ENCODE peak calls at places on chromosomes 7 and 10, in six cellular contexts. One of them, this sample, is unnamed.

GRCh38 chr7:70944516-70944915 is 187.4 kb upstream of the GALNT17 start:
- DNase-seq in mucosa of descending colon: no peak
- DNase-seq in endodermal cell: no peak
- DNase-seq in HepG2: no peak
- DNase-seq in neural progenitor cell: no peak
- DNase-seq in neuronal stem cell: no peak
- DNase-seq in this sample: no peak

GRCh38 chr10:6176691-6177231 is 26.0 kb upstream of the PFKFB3 start:
- DNase-seq in mucosa of descending colon: no peak
- DNase-seq in endodermal cell: no peak
- DNase-seq in HepG2: no peak
- DNase-seq in neural progenitor cell: no peak
- DNase-seq in neuronal stem cell: no peak
- DNase-seq in this sample: peak

GRCh38 chr7:74355091-74355490 is 65.9 kb downstream of the CLIP2 start:
- DNase-seq in mucosa of descending colon: no peak
- DNase-seq in endodermal cell: no peak
- DNase-seq in HepG2: peak
- DNase-seq in neural progenitor cell: no peak
- DNase-seq in neuronal stem cell: no peak
- DNase-seq in this sample: peak

GRCh38 chr10:72087969-72088878 is at the start of gene SPOCK2:
- DNase-seq in mucosa of descending colon: peak
- DNase-seq in endodermal cell: peak
- DNase-seq in HepG2: no peak
- DNase-seq in neural progenitor cell: peak
- DNase-seq in neuronal stem cell: peak
- DNase-seq in this sample: peak

GRCh38 chr10:48444266-48444665 is 137.8 kb downstream of the MAPK8 start:
- DNase-seq in mucosa of descending colon: no peak
- DNase-seq in endodermal cell: peak
- DNase-seq in HepG2: peak
- DNase-seq in neural progenitor cell: peak
- DNase-seq in neuronal stem cell: peak
- DNase-seq in this sample: peak

GRCh38 chr10:124536496-124537050 is 75.0 kb downstream of the LHPP start:
- DNase-seq in mucosa of descending colon: no peak
- DNase-seq in endodermal cell: no peak
- DNase-seq in HepG2: no peak
- DNase-seq in neural progenitor cell: peak
- DNase-seq in neuronal stem cell: no peak
- DNase-seq in this sample: no peak

GRCh38 chr7:154881526-154881925 is 121.4 kb downstream of the PAXIP1 start:
- DNase-seq in mucosa of descending colon: no peak
- DNase-seq in endodermal cell: no peak
- DNase-seq in HepG2: no peak
- DNase-seq in neural progenitor cell: no peak
- DNase-seq in neuronal stem cell: no peak
- DNase-seq in this sample: no peak

GRCh38 chr10:76558586-76558985 is 1079.0 kb downstream of the KCNMA1 start:
- DNase-seq in mucosa of descending colon: no peak
- DNase-seq in endodermal cell: no peak
- DNase-seq in HepG2: peak
- DNase-seq in neural progenitor cell: no peak
- DNase-seq in neuronal stem cell: no peak
- DNase-seq in this sample: peak

GRCh38 chr7:107251963-107252362 is 83.2 kb downstream of the HBP1 start:
- DNase-seq in mucosa of descending colon: no peak
- DNase-seq in endodermal cell: no peak
- DNase-seq in HepG2: peak
- DNase-seq in neural progenitor cell: no peak
- DNase-seq in neuronal stem cell: no peak
- DNase-seq in this sample: no peak

GRCh38 chr7:87416682-87417587 is 58.5 kb downstream of the ABCB4 start:
- DNase-seq in mucosa of descending colon: no peak
- DNase-seq in endodermal cell: peak
- DNase-seq in HepG2: peak
- DNase-seq in neural progenitor cell: peak
- DNase-seq in neuronal stem cell: peak
- DNase-seq in this sample: peak

GRCh38 chr10:110206988-110207804 is at the start of gene MXI1:
- DNase-seq in mucosa of descending colon: peak
- DNase-seq in endodermal cell: peak
- DNase-seq in HepG2: peak
- DNase-seq in neural progenitor cell: peak
- DNase-seq in neuronal stem cell: peak
- DNase-seq in this sample: peak

GRCh38 chr7:115221484-115221883 is 299.6 kb downstream of the MDFIC start:
- DNase-seq in mucosa of descending colon: no peak
- DNase-seq in endodermal cell: no peak
- DNase-seq in HepG2: no peak
- DNase-seq in neural progenitor cell: no peak
- DNase-seq in neuronal stem cell: no peak
- DNase-seq in this sample: no peak

GRCh38 chr7:150340024-150340749 is 1.2 kb downstream of the RARRES2 start:
- DNase-seq in mucosa of descending colon: peak
- DNase-seq in endodermal cell: peak
- DNase-seq in HepG2: peak
- DNase-seq in neural progenitor cell: peak
- DNase-seq in neuronal stem cell: no peak
- DNase-seq in this sample: peak

GRCh38 chr10:130758529-130758928 is 553.0 kb downstream of the TCERG1L start:
- DNase-seq in mucosa of descending colon: no peak
- DNase-seq in endodermal cell: no peak
- DNase-seq in HepG2: no peak
- DNase-seq in neural progenitor cell: no peak
- DNase-seq in neuronal stem cell: no peak
- DNase-seq in this sample: no peak

GRCh38 chr7:63899691-63900393 is 98.8 kb upstream of the ZNF722 start:
- DNase-seq in mucosa of descending colon: peak
- DNase-seq in endodermal cell: no peak
- DNase-seq in HepG2: no peak
- DNase-seq in neural progenitor cell: no peak
- DNase-seq in neuronal stem cell: no peak
- DNase-seq in this sample: no peak

GRCh38 chr7:143172354-143172753 is 10.9 kb upstream of the TAS2R39 start:
- DNase-seq in mucosa of descending colon: peak
- DNase-seq in endodermal cell: no peak
- DNase-seq in HepG2: no peak
- DNase-seq in neural progenitor cell: no peak
- DNase-seq in neuronal stem cell: no peak
- DNase-seq in this sample: no peak

GRCh38 chr10:59648711-59649201 is 60.9 kb downstream of the SLC16A9 start:
- DNase-seq in mucosa of descending colon: no peak
- DNase-seq in endodermal cell: no peak
- DNase-seq in HepG2: no peak
- DNase-seq in neural progenitor cell: peak
- DNase-seq in neuronal stem cell: peak
- DNase-seq in this sample: peak

GRCh38 chr7:139808846-139809442 is 20.1 kb upstream of the TBXAS1 start:
- DNase-seq in mucosa of descending colon: no peak
- DNase-seq in endodermal cell: no peak
- DNase-seq in HepG2: no peak
- DNase-seq in neural progenitor cell: no peak
- DNase-seq in neuronal stem cell: no peak
- DNase-seq in this sample: no peak

GRCh38 chr10:44476421-44476820 is 91.5 kb upstream of the CXCL12 start:
- DNase-seq in mucosa of descending colon: no peak
- DNase-seq in endodermal cell: no peak
- DNase-seq in HepG2: no peak
- DNase-seq in neural progenitor cell: no peak
- DNase-seq in neuronal stem cell: no peak
- DNase-seq in this sample: no peak

GRCh38 chr7:157573244-157573643 is 236.4 kb downstream of the DNAJB6 start:
- DNase-seq in mucosa of descending colon: no peak
- DNase-seq in endodermal cell: no peak
- DNase-seq in HepG2: no peak
- DNase-seq in neural progenitor cell: no peak
- DNase-seq in neuronal stem cell: no peak
- DNase-seq in this sample: no peak

GRCh38 chr7:140655511-140656408 is 15.1 kb upstream of the DENND2A start:
- DNase-seq in mucosa of descending colon: no peak
- DNase-seq in endodermal cell: no peak
- DNase-seq in HepG2: no peak
- DNase-seq in neural progenitor cell: no peak
- DNase-seq in neuronal stem cell: no peak
- DNase-seq in this sample: no peak

GRCh38 chr7:131555565-131556054 is 818 bp downstream of the PODXL start:
- DNase-seq in mucosa of descending colon: no peak
- DNase-seq in endodermal cell: no peak
- DNase-seq in HepG2: no peak
- DNase-seq in neural progenitor cell: peak
- DNase-seq in neuronal stem cell: no peak
- DNase-seq in this sample: no peak

GRCh38 chr10:112461029-112461887 is 14.2 kb downstream of the VTI1A start:
- DNase-seq in mucosa of descending colon: no peak
- DNase-seq in endodermal cell: no peak
- DNase-seq in HepG2: no peak
- DNase-seq in neural progenitor cell: no peak
- DNase-seq in neuronal stem cell: no peak
- DNase-seq in this sample: peak

GRCh38 chr7:105791926-105792325 is 84.5 kb downstream of the ATXN7L1 start:
- DNase-seq in mucosa of descending colon: no peak
- DNase-seq in endodermal cell: no peak
- DNase-seq in HepG2: no peak
- DNase-seq in neural progenitor cell: no peak
- DNase-seq in neuronal stem cell: no peak
- DNase-seq in this sample: no peak

GRCh38 chr10:96292971-96293909 is 11.0 kb upstream of the DNTT start:
- DNase-seq in mucosa of descending colon: no peak
- DNase-seq in endodermal cell: peak
- DNase-seq in HepG2: peak
- DNase-seq in neural progenitor cell: peak
- DNase-seq in neuronal stem cell: peak
- DNase-seq in this sample: peak

GRCh38 chr7:129990403-129991192 is 37.8 kb upstream of the UBE2H start:
- DNase-seq in mucosa of descending colon: no peak
- DNase-seq in endodermal cell: peak
- DNase-seq in HepG2: peak
- DNase-seq in neural progenitor cell: peak
- DNase-seq in neuronal stem cell: no peak
- DNase-seq in this sample: no peak

GRCh38 chr10:42380926-42381547 is 257.3 kb downstream of the ZNF33B start:
- DNase-seq in mucosa of descending colon: no peak
- DNase-seq in endodermal cell: no peak
- DNase-seq in HepG2: no peak
- DNase-seq in neural progenitor cell: no peak
- DNase-seq in neuronal stem cell: no peak
- DNase-seq in this sample: no peak

GRCh38 chr10:10910634-10911033 is 107.0 kb upstream of the CELF2 start:
- DNase-seq in mucosa of descending colon: no peak
- DNase-seq in endodermal cell: no peak
- DNase-seq in HepG2: no peak
- DNase-seq in neural progenitor cell: no peak
- DNase-seq in neuronal stem cell: no peak
- DNase-seq in this sample: no peak

GRCh38 chr7:140023728-140024127 is 39.0 kb downstream of the PARP12 start:
- DNase-seq in mucosa of descending colon: no peak
- DNase-seq in endodermal cell: no peak
- DNase-seq in HepG2: no peak
- DNase-seq in neural progenitor cell: no peak
- DNase-seq in neuronal stem cell: no peak
- DNase-seq in this sample: no peak

GRCh38 chr10:55220975-55221374 is 419.9 kb upstream of the PCDH15 start:
- DNase-seq in mucosa of descending colon: no peak
- DNase-seq in endodermal cell: no peak
- DNase-seq in HepG2: no peak
- DNase-seq in neural progenitor cell: no peak
- DNase-seq in neuronal stem cell: no peak
- DNase-seq in this sample: no peak

GRCh38 chr7:152336754-152337368 is 98.9 kb downstream of the KMT2C start:
- DNase-seq in mucosa of descending colon: no peak
- DNase-seq in endodermal cell: peak
- DNase-seq in HepG2: peak
- DNase-seq in neural progenitor cell: peak
- DNase-seq in neuronal stem cell: peak
- DNase-seq in this sample: peak

GRCh38 chr7:76262683-76263402 is 39.6 kb upstream of the HSPB1 start:
- DNase-seq in mucosa of descending colon: no peak
- DNase-seq in endodermal cell: peak
- DNase-seq in HepG2: peak
- DNase-seq in neural progenitor cell: peak
- DNase-seq in neuronal stem cell: peak
- DNase-seq in this sample: peak

GRCh38 chr10:77117501-77117900 is 520.1 kb downstream of the KCNMA1 start:
- DNase-seq in mucosa of descending colon: no peak
- DNase-seq in endodermal cell: no peak
- DNase-seq in HepG2: no peak
- DNase-seq in neural progenitor cell: no peak
- DNase-seq in neuronal stem cell: no peak
- DNase-seq in this sample: no peak

GRCh38 chr7:80401708-80402107 is 110.2 kb downstream of the GNAT3 start:
- DNase-seq in mucosa of descending colon: no peak
- DNase-seq in endodermal cell: no peak
- DNase-seq in HepG2: no peak
- DNase-seq in neural progenitor cell: no peak
- DNase-seq in neuronal stem cell: no peak
- DNase-seq in this sample: no peak
- H3K4me3 ChIP-seq in mucosa of descending colon: no peak
- H3K4me3 ChIP-seq in endodermal cell: no peak
- H3K4me3 ChIP-seq in HepG2: no peak
- H3K4me3 ChIP-seq in neural progenitor cell: no peak
- H3K4me3 ChIP-seq in neuronal stem cell: no peak
- H3K4me3 ChIP-seq in this sample: no peak

GRCh38 chr7:84088669-84089278 is 105.8 kb downstream of the SEMA3A start:
- DNase-seq in mucosa of descending colon: no peak
- DNase-seq in endodermal cell: no peak
- DNase-seq in HepG2: no peak
- DNase-seq in neural progenitor cell: no peak
- DNase-seq in neuronal stem cell: no peak
- DNase-seq in this sample: peak

GRCh38 chr7:84091318-84091717 is 103.3 kb downstream of the SEMA3A start:
- DNase-seq in mucosa of descending colon: no peak
- DNase-seq in endodermal cell: no peak
- DNase-seq in HepG2: no peak
- DNase-seq in neural progenitor cell: no peak
- DNase-seq in neuronal stem cell: no peak
- DNase-seq in this sample: no peak

GRCh38 chr7:84092207-84092606 is 102.4 kb downstream of the SEMA3A start:
- DNase-seq in mucosa of descending colon: no peak
- DNase-seq in endodermal cell: no peak
- DNase-seq in HepG2: no peak
- DNase-seq in neural progenitor cell: no peak
- DNase-seq in neuronal stem cell: no peak
- DNase-seq in this sample: no peak
- H3K4me3 ChIP-seq in mucosa of descending colon: no peak
- H3K4me3 ChIP-seq in endodermal cell: no peak
- H3K4me3 ChIP-seq in HepG2: no peak
- H3K4me3 ChIP-seq in neural progenitor cell: no peak
- H3K4me3 ChIP-seq in neuronal stem cell: no peak
- H3K4me3 ChIP-seq in this sample: no peak

GRCh38 chr7:98879989-98880337 is 1.6 kb downstream of the TRRAP start:
- DNase-seq in mucosa of descending colon: no peak
- DNase-seq in endodermal cell: no peak
- DNase-seq in HepG2: no peak
- DNase-seq in neural progenitor cell: no peak
- DNase-seq in neuronal stem cell: no peak
- DNase-seq in this sample: no peak
- H3K4me3 ChIP-seq in mucosa of descending colon: no peak
- H3K4me3 ChIP-seq in endodermal cell: peak
- H3K4me3 ChIP-seq in HepG2: peak
- H3K4me3 ChIP-seq in neural progenitor cell: peak
- H3K4me3 ChIP-seq in neuronal stem cell: peak
- H3K4me3 ChIP-seq in this sample: peak

GRCh38 chr7:657565-658119 is 68.9 kb upstream of the DNAAF5 start:
- DNase-seq in mucosa of descending colon: no peak
- DNase-seq in endodermal cell: no peak
- DNase-seq in HepG2: no peak
- DNase-seq in neural progenitor cell: no peak
- DNase-seq in neuronal stem cell: no peak
- DNase-seq in this sample: peak
- H3K4me3 ChIP-seq in mucosa of descending colon: no peak
- H3K4me3 ChIP-seq in endodermal cell: no peak
- H3K4me3 ChIP-seq in HepG2: no peak
- H3K4me3 ChIP-seq in neural progenitor cell: no peak
- H3K4me3 ChIP-seq in neuronal stem cell: no peak
- H3K4me3 ChIP-seq in this sample: no peak

This sample was measured in astrocyte of the spinal cord.